ENCODE peak calls at places on chromosome 5, in nine cellular contexts. I is activated CD4-positive, CD25-positive, alpha-beta regulatory T cell; G is WTC11; Y is GM03348; S is fibroblast of the conjunctiva; L is naive thymus-derived CD8-positive, alpha-beta T cell; W is NCI-H69; A is effector memory CD4-positive, alpha-beta T cell; E is MM.1S. M is an unnamed sample.

GRCh38 chr5:74391410-74391809 is 249.1 kb downstream of the ENC1 start:
- DNase-seq in G (no peak), E (no peak), I (no peak), W (no peak), S (no peak), Y (no peak), L (no peak), A (no peak), M (no peak)

GRCh38 chr5:16909464-16909863 is 26.6 kb downstream of the MYO10 start:
- DNase-seq in A (no peak), I (no peak), G (no peak), S (no peak), Y (no peak), E (no peak), L (no peak), W (no peak), M (no peak)

GRCh38 chr5:154756203-154756870 is 1.2 kb downstream of the LARP1 start:
- DNase-seq in E (peak; percentile 40), G (no peak), I (peak; percentile 24), A (peak; percentile 5), L (peak; percentile 68), S (no peak), Y (peak; percentile 51), W (peak; percentile 76), M (peak; percentile 15)

GRCh38 chr5:143495823-143496275 is 92.4 kb upstream of the NR3C1 start:
- DNase-seq in W (peak; percentile 80), I (no peak), S (peak; percentile 50), A (no peak), G (no peak), E (no peak), L (no peak), Y (peak; percentile 30), M (no peak)

GRCh38 chr5:147509710-147510651 is at the start of gene DPYSL3:
- DNase-seq in G (peak; percentile 85), I (no peak), E (no peak), L (no peak), W (peak; percentile 89), Y (peak; percentile 82), S (peak; percentile 64), A (no peak), M (no peak)

GRCh38 chr5:171956870-171957501 is 49.5 kb downstream of the FBXW11 start:
- DNase-seq in Y (no peak), S (no peak), I (no peak), G (no peak), E (no peak), L (no peak), A (no peak), W (no peak), M (no peak)

GRCh38 chr5:140966293-140967225 is at the start of gene PCDHAC2:
- DNase-seq in Y (peak; percentile 20), W (peak; percentile 92), L (no peak), S (no peak), I (no peak), E (no peak), G (peak; percentile 78), A (no peak), M (no peak)

GRCh38 chr5:45793638-45794532 is 97.7 kb upstream of the HCN1 start:
- DNase-seq in I (no peak), G (no peak), A (no peak), S (no peak), E (peak; percentile 88), W (no peak), Y (no peak), L (no peak), M (no peak)

GRCh38 chr5:69231851-69232250 is 2.8 kb upstream of the CDK7 start:
- DNase-seq in E (no peak), I (no peak), L (no peak), W (no peak), A (no peak), Y (no peak), S (no peak), G (no peak), M (no peak)

GRCh38 chr5:111563041-111563822 is 50.9 kb upstream of the STARD4 start:
- DNase-seq in S (no peak), G (no peak), A (no peak), W (no peak), I (no peak), Y (no peak), E (no peak), L (no peak), M (no peak)

GRCh38 chr5:6711409-6712135 is 1.7 kb upstream of the TENT4A start:
- DNase-seq in Y (no peak), E (no peak), L (no peak), A (no peak), S (no peak), W (no peak), I (no peak), G (no peak), M (no peak)

GRCh38 chr5:71782393-71782770 is 63.3 kb downstream of the CARTPT start:
- DNase-seq in A (no peak), W (peak; percentile 53), S (no peak), Y (no peak), I (no peak), E (no peak), L (no peak), G (no peak), M (no peak)

GRCh38 chr5:78514427-78515345 is 133.9 kb downstream of the LHFPL2 start:
- DNase-seq in L (no peak), W (no peak), E (no peak), S (no peak), A (no peak), Y (no peak), G (no peak), I (no peak), M (no peak)

GRCh38 chr5:132471006-132471907 is 19.3 kb downstream of the IRF1 start:
- DNase-seq in G (no peak), A (no peak), Y (no peak), S (no peak), W (peak; percentile 70), E (no peak), L (no peak), I (no peak), M (no peak)

GRCh38 chr5:84032404-84032803 is 311.7 kb upstream of the HAPLN1 start:
- DNase-seq in L (no peak), Y (peak; percentile 30), G (no peak), W (no peak), I (no peak), S (no peak), A (no peak), E (no peak), M (no peak)

GRCh38 chr5:83376461-83376860 is 95.1 kb upstream of the VCAN start:
- DNase-seq in A (no peak), L (no peak), G (no peak), E (no peak), S (no peak), I (no peak), Y (no peak), W (no peak), M (no peak)

GRCh38 chr5:170907758-170908157 is 45.9 kb downstream of the RANBP17 start:
- DNase-seq in E (peak; percentile 22), Y (no peak), W (no peak), G (no peak), L (no peak), A (no peak), S (peak; percentile 24), I (no peak), M (no peak)

GRCh38 chr5:69105996-69106906 is 12.4 kb downstream of the SLC30A5 start:
- DNase-seq in G (no peak), A (no peak), E (no peak), Y (no peak), I (no peak), W (no peak), L (no peak), S (no peak), M (no peak)

GRCh38 chr5:180333661-180334060 is 19.5 kb downstream of the GFPT2 start:
- DNase-seq in G (no peak), Y (peak; percentile 75), I (no peak), E (no peak), S (no peak), W (no peak), A (no peak), L (no peak), M (no peak)

GRCh38 chr5:32869216-32869615 is 158.1 kb downstream of the NPR3 start:
- DNase-seq in I (no peak), L (no peak), A (no peak), W (no peak), Y (peak; percentile 52), G (no peak), S (no peak), E (no peak), M (no peak)

GRCh38 chr5:168585119-168585912 is 6.1 kb upstream of the PANK3 start:
- DNase-seq in S (no peak), A (no peak), E (no peak), L (no peak), W (peak; percentile 50), Y (no peak), G (no peak), I (no peak), M (no peak)

GRCh38 chr5:142770650-142771609 is 753 bp downstream of the ARHGAP26 start:
- DNase-seq in G (peak; percentile 75), A (peak; percentile 30), L (peak; percentile 82), I (peak; percentile 26), Y (peak; percentile 60), W (peak; percentile 77), S (no peak), E (peak; percentile 50), M (peak; percentile 40)

GRCh38 chr5:28576022-28576421 is 1537.6 kb upstream of the CDH9 start:
- DNase-seq in A (no peak), L (no peak), G (no peak), I (no peak), E (peak; percentile 27), Y (no peak), S (peak; percentile 9), W (peak; percentile 5), M (no peak)

GRCh38 chr5:59380350-59380951 is 513.1 kb downstream of the PDE4D start:
- DNase-seq in Y (peak; percentile 57), I (no peak), W (peak; percentile 86), L (no peak), A (no peak), E (peak; percentile 92), S (peak; percentile 66), G (no peak), M (no peak)